ENCODE peak calls at places on chromosomes 11 and 22, in seven cellular contexts. One of them, this sample, is unnamed.
A peak's percentile ranks its signal among the peaks of the same experiment; 100 is the strongest.

GRCh38 chr11:122209619-122210377 is 93.8 kb upstream of the BLID start:
- DNase-seq in head of caudate nucleus: peak; percentile 53
- DNase-seq in cardiac muscle cell: no peak
- DNase-seq in mucosa of gallbladder: peak; percentile 61
- DNase-seq in immature natural killer cell: no peak
- DNase-seq in left cardiac atrium: peak; percentile 66
- DNase-seq in LoVo: no peak
- DNase-seq in this sample: peak; percentile 48

GRCh38 chr11:22466809-22467208 is 128.6 kb downstream of the SLC17A6 start:
- DNase-seq in left cardiac atrium: no peak
- DNase-seq in cardiac muscle cell: no peak
- DNase-seq in mucosa of gallbladder: no peak
- DNase-seq in immature natural killer cell: no peak
- DNase-seq in head of caudate nucleus: peak; percentile 39
- DNase-seq in LoVo: no peak
- DNase-seq in this sample: no peak

GRCh38 chr11:119764108-119764874 is 35.3 kb upstream of the NECTIN1 start:
- DNase-seq in mucosa of gallbladder: peak; percentile 66
- DNase-seq in LoVo: no peak
- DNase-seq in head of caudate nucleus: peak; percentile 25
- DNase-seq in left cardiac atrium: peak; percentile 70
- DNase-seq in immature natural killer cell: no peak
- DNase-seq in cardiac muscle cell: peak; percentile 39
- DNase-seq in this sample: peak; percentile 32

GRCh38 chr11:34719303-34719848 is 98.5 kb downstream of the EHF start:
- DNase-seq in immature natural killer cell: no peak
- DNase-seq in left cardiac atrium: no peak
- DNase-seq in LoVo: no peak
- DNase-seq in cardiac muscle cell: no peak
- DNase-seq in head of caudate nucleus: no peak
- DNase-seq in mucosa of gallbladder: no peak
- DNase-seq in this sample: no peak

GRCh38 chr22:25690798-25691197 is 51.2 kb upstream of the MYO18B start:
- DNase-seq in head of caudate nucleus: no peak
- DNase-seq in left cardiac atrium: no peak
- DNase-seq in cardiac muscle cell: no peak
- DNase-seq in immature natural killer cell: no peak
- DNase-seq in LoVo: no peak
- DNase-seq in mucosa of gallbladder: no peak
- DNase-seq in this sample: no peak

GRCh38 chr11:33606762-33607161 is 93.9 kb downstream of the C11orf91 start:
- DNase-seq in head of caudate nucleus: no peak
- DNase-seq in immature natural killer cell: no peak
- DNase-seq in LoVo: no peak
- DNase-seq in cardiac muscle cell: no peak
- DNase-seq in mucosa of gallbladder: no peak
- DNase-seq in left cardiac atrium: no peak
- DNase-seq in this sample: no peak

GRCh38 chr11:72930011-72930410 is 115.8 kb downstream of the ATG16L2 start:
- DNase-seq in LoVo: no peak
- DNase-seq in head of caudate nucleus: no peak
- DNase-seq in mucosa of gallbladder: no peak
- DNase-seq in immature natural killer cell: no peak
- DNase-seq in left cardiac atrium: no peak
- DNase-seq in cardiac muscle cell: peak; percentile 67
- DNase-seq in this sample: no peak

GRCh38 chr11:123253909-123254308 is 58.9 kb upstream of the CLMP start:
- DNase-seq in mucosa of gallbladder: no peak
- DNase-seq in LoVo: no peak
- DNase-seq in head of caudate nucleus: no peak
- DNase-seq in cardiac muscle cell: no peak
- DNase-seq in left cardiac atrium: no peak
- DNase-seq in immature natural killer cell: no peak
- DNase-seq in this sample: no peak

GRCh38 chr11:34132261-34132965 is 27.0 kb downstream of the NAT10 start:
- DNase-seq in mucosa of gallbladder: no peak
- DNase-seq in left cardiac atrium: no peak
- DNase-seq in immature natural killer cell: no peak
- DNase-seq in head of caudate nucleus: no peak
- DNase-seq in LoVo: no peak
- DNase-seq in cardiac muscle cell: peak; percentile 24
- DNase-seq in this sample: no peak

GRCh38 chr11:62295504-62295903 is 3.4 kb downstream of the SCGB1D4 start:
- DNase-seq in immature natural killer cell: no peak
- DNase-seq in left cardiac atrium: no peak
- DNase-seq in LoVo: peak; percentile 7
- DNase-seq in cardiac muscle cell: peak; percentile 76
- DNase-seq in head of caudate nucleus: no peak
- DNase-seq in mucosa of gallbladder: peak; percentile 42
- DNase-seq in this sample: no peak

GRCh38 chr11:705646-706438 is at the start of gene EPS8L2:
- DNase-seq in LoVo: peak; percentile 46
- DNase-seq in cardiac muscle cell: no peak
- DNase-seq in mucosa of gallbladder: peak; percentile 58
- DNase-seq in immature natural killer cell: no peak
- DNase-seq in head of caudate nucleus: no peak
- DNase-seq in left cardiac atrium: no peak
- DNase-seq in this sample: no peak

GRCh38 chr11:119727523-119728081 is 1.4 kb downstream of the NECTIN1 start:
- DNase-seq in left cardiac atrium: no peak
- DNase-seq in head of caudate nucleus: peak; percentile 38
- DNase-seq in cardiac muscle cell: peak; percentile 43
- DNase-seq in immature natural killer cell: peak; percentile 23
- DNase-seq in mucosa of gallbladder: peak; percentile 19
- DNase-seq in LoVo: no peak
- DNase-seq in this sample: no peak

GRCh38 chr11:2118674-2119073 is 20.5 kb downstream of the IGF2 start:
- DNase-seq in head of caudate nucleus: no peak
- DNase-seq in LoVo: no peak
- DNase-seq in mucosa of gallbladder: no peak
- DNase-seq in left cardiac atrium: no peak
- DNase-seq in immature natural killer cell: no peak
- DNase-seq in cardiac muscle cell: no peak
- DNase-seq in this sample: no peak

GRCh38 chr11:27174026-27174425 is 133.4 kb downstream of the BBOX1 start:
- DNase-seq in cardiac muscle cell: no peak
- DNase-seq in head of caudate nucleus: no peak
- DNase-seq in mucosa of gallbladder: no peak
- DNase-seq in left cardiac atrium: no peak
- DNase-seq in LoVo: no peak
- DNase-seq in immature natural killer cell: no peak
- DNase-seq in this sample: no peak

GRCh38 chr22:49878206-49878605 is 24.6 kb downstream of the ZBED4 start:
- DNase-seq in LoVo: no peak
- DNase-seq in left cardiac atrium: no peak
- DNase-seq in cardiac muscle cell: no peak
- DNase-seq in mucosa of gallbladder: no peak
- DNase-seq in immature natural killer cell: no peak
- DNase-seq in head of caudate nucleus: no peak
- DNase-seq in this sample: no peak